ENCODE peak calls at places on chromosomes 5 and 9, in six cellular contexts. G is suprapubic skin, Y is mesendoderm, R is adrenal gland, H is endothelial cell of umbilical vein, W is SJSA1. O is an unnamed sample. For H3K36me3, the result is how much of the 10 kb centered on the place peaks cover.

GRCh38 chr5:173567548-173567947 is 48.9 kb downstream of the BOD1 start:
- DNase-seq in H (no peak), Y (no peak), W (peak), R (no peak), G (no peak), O (no peak)

GRCh38 chr5:132760601-132761317 is 13.5 kb downstream of the CCNI2 start:
- DNase-seq in H (no peak), R (no peak), W (no peak), G (no peak), Y (no peak), O (no peak)

GRCh38 chr5:106397700-106398099 is 1273.0 kb downstream of the EFNA5 start:
- DNase-seq in G (no peak), Y (peak), W (peak), H (peak), R (no peak), O (no peak)

GRCh38 chr9:6356441-6356840 is 28.3 kb downstream of the TPD52L3 start:
- DNase-seq in R (no peak), Y (no peak), W (no peak), H (no peak), G (no peak), O (no peak)

GRCh38 chr5:58764199-58764598 is 181.3 kb downstream of the RAB3C start:
- DNase-seq in Y (no peak), R (no peak), W (no peak), G (no peak), H (no peak), O (no peak)

GRCh38 chr9:70195456-70195855 is 63.3 kb upstream of the SMC5 start:
- DNase-seq in H (no peak), G (no peak), W (no peak), Y (no peak), R (no peak), O (no peak)

GRCh38 chr5:95959051-95959963 is 2.3 kb downstream of the ELL2 start:
- DNase-seq in H (peak), R (no peak), G (no peak), W (peak), Y (no peak), O (peak)

GRCh38 chr9:32926901-32927300 is 74.5 kb downstream of the APTX start:
- DNase-seq in W (no peak), R (peak), G (no peak), H (peak), Y (no peak), O (no peak)

GRCh38 chr9:106339882-106340281 is 523.1 kb upstream of the ZNF462 start:
- DNase-seq in G (no peak), H (no peak), R (no peak), Y (no peak), W (no peak), O (no peak)

GRCh38 chr5:11904270-11904906 is at the start of gene CTNND2:
- DNase-seq in G (no peak), W (no peak), Y (peak), H (peak), R (no peak), O (no peak)

GRCh38 chr9:127858041-127858512 is 3.6 kb upstream of the ENG start:
- DNase-seq in G (peak), R (peak), Y (no peak), W (peak), H (peak), O (peak)

GRCh38 chr5:126594676-126595485 is at the start of gene ALDH7A1:
- DNase-seq in G (peak), R (peak), W (peak), H (peak), Y (peak), O (peak)

GRCh38 chr5:117889592-117889991 is 1098.8 kb downstream of the DTWD2 start:
- DNase-seq in R (no peak), W (no peak), G (no peak), Y (no peak), H (no peak), O (no peak)

GRCh38 chr9:89677696-89678393 is 73.0 kb downstream of the GADD45G start:
- DNase-seq in R (no peak), G (no peak), Y (no peak), H (no peak), W (no peak), O (no peak)

GRCh38 chr9:27181381-27181780 is 72.4 kb downstream of the TEK start:
- DNase-seq in G (no peak), H (peak), W (peak), R (no peak), Y (no peak), O (no peak)

GRCh38 chr9:133340256-133340655 is 4.3 kb upstream of the SURF6 start:
- DNase-seq in R (no peak), W (no peak), Y (no peak), H (no peak), G (no peak), O (no peak)

GRCh38 chr5:86917117-86917579 is 299.4 kb downstream of the COX7C start:
- DNase-seq in Y (peak), G (no peak), H (peak), R (peak), W (peak), O (no peak)

GRCh38 chr9:132645306-132645705 is 24.5 kb downstream of the DDX31 start:
- DNase-seq in H (no peak), G (no peak), R (no peak), W (no peak), Y (no peak), O (no peak)

GRCh38 chr5:141732417-141732816 is 50.4 kb upstream of the ARAP3 start:
- DNase-seq in R (no peak), G (peak), Y (no peak), W (no peak), H (no peak), O (no peak)

GRCh38 chr5:127909821-127910220 is 173.7 kb upstream of the SLC12A2 start:
- DNase-seq in W (no peak), R (no peak), Y (no peak), H (peak), G (no peak), O (no peak)

GRCh38 chr9:89234186-89234585 is 55.6 kb upstream of the SHC3 start:
- DNase-seq in G (no peak), H (no peak), W (no peak), Y (no peak), R (no peak), O (no peak)

GRCh38 chr9:137298401-137298982 is 3.6 kb downstream of the NRARP start:
- DNase-seq in G (peak), H (peak), W (no peak), Y (no peak), R (peak), O (peak)

GRCh38 chr5:154072782-154073171 is 34.0 kb downstream of the MFAP3 start:
- DNase-seq in Y (no peak), H (no peak), W (no peak), G (no peak), R (no peak), O (peak)

GRCh38 chr5:39117401-39117800 is 43.2 kb upstream of the RICTOR start:
- DNase-seq in Y (no peak), G (no peak), H (peak), W (no peak), R (no peak), O (no peak)

DNA sequence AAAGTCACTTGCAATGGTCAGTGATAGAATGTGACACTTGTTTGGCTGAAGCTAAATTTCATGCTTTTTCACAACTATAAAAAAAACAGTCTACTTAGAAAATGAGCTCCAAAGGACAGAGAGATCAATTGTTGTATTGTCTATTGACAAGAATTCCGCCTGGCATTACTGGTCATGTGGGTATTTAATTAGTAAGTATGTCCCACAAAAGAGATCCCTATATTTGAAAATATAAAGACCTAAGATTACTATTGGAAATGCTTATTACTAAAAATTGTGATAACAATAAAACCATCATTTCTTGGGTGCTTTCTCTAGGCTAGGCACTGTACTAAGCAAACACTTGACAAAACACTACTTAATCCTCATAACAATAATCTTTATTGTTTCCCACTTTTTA is 745.2 kb upstream of the C9orf72 start:
- DNase-seq in Y (no peak), G (no peak), W (no peak), R (no peak), H (no peak), O (no peak)
- H3K36me3 ChIP-seq in Y (under half), G (under half), W (under half), R (under half), H (under half), O (under half)

GRCh38 chr9:108580021-108580439 is 275.8 kb downstream of the ACTL7B start:
- DNase-seq in Y (no peak), R (peak), H (no peak), G (peak), W (no peak), O (no peak)
- H3K27ac ChIP-seq in Y (no peak), R (no peak), H (no peak), G (peak), W (no peak), O (no peak)

GRCh38 chr5:1087428-1087827 is 24.4 kb downstream of the SLC12A7 start:
- DNase-seq in Y (no peak), G (no peak), H (no peak), W (no peak), R (no peak), O (no peak)

GRCh38 chr5:1086871-1087270 is 25.0 kb downstream of the SLC12A7 start:
- DNase-seq in Y (no peak), G (no peak), W (no peak), H (no peak), R (no peak), O (no peak)

GRCh38 chr5:1088726-1089125 is 23.1 kb downstream of the SLC12A7 start:
- DNase-seq in R (no peak), Y (no peak), H (no peak), W (no peak), G (no peak), O (no peak)

GRCh38 chr5:1089621-1090040 is 22.2 kb downstream of the SLC12A7 start:
- DNase-seq in W (no peak), Y (no peak), R (peak), G (no peak), H (no peak), O (peak)

DNA sequence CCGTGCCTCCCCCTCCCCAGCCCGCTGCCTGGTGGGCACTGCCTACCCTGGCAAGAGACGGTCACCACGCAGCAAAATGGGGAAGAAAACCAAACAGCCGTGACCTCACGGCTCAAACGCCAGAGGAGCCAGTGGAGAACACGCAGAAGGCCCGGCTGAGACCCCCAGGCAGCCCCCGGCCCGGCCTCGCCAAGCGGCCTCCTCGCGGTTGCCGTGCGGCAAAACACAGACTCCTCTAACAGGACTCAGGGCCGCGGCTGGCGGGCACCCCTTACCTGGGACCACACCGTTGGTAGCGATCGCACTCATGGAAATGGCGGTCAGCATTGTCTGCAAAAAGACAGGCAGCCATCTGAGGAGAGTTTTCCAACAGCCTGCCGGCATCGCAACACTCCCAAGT is 23.8 kb downstream of the SLC12A7 start:
- DNase-seq in H (no peak), G (no peak), W (no peak), R (no peak), Y (no peak), O (no peak)
- H3K36me3 ChIP-seq in H (under half), G (half or more), W (under half), R (under half), Y (under half), O (under half)

GRCh38 chr5:151258771-151259170 is 5.8 kb downstream of the GM2A start:
- DNase-seq in H (no peak), Y (no peak), R (no peak), W (no peak), G (peak), O (no peak)

GRCh38 chr5:151259931-151260330 is 6.9 kb downstream of the GM2A start:
- DNase-seq in R (no peak), H (no peak), Y (no peak), G (no peak), W (no peak), O (no peak)

GRCh38 chr5:151255621-151256286 is 2.8 kb downstream of the GM2A start:
- DNase-seq in G (peak), R (peak), Y (no peak), W (no peak), H (no peak), O (no peak)

GRCh38 chr5:151254533-151254932 is 1.5 kb downstream of the GM2A start:
- DNase-seq in W (no peak), R (no peak), H (no peak), G (no peak), Y (no peak), O (no peak)

GRCh38 chr5:151257731-151258715 is 5.0 kb downstream of the GM2A start:
- DNase-seq in Y (peak), R (peak), G (peak), H (no peak), W (no peak), O (no peak)
- H3K27ac ChIP-seq in Y (peak), R (no peak), G (peak), H (no peak), W (no peak), O (no peak)

GRCh38 chr9:36074055-36074454 is 37.3 kb downstream of the RECK start:
- DNase-seq in W (no peak), R (no peak), Y (no peak), H (no peak), G (no peak), O (peak)
- H3K36me3 ChIP-seq in W (under half), R (under half), Y (under half), H (under half), G (under half), O (under half)

GRCh38 chr5:37839441-37840035 is 303 bp downstream of the GDNF start:
- DNase-seq in W (peak), Y (peak), H (peak), R (peak), G (peak), O (no peak)
- H3K27ac ChIP-seq in W (peak), Y (no peak), H (no peak), R (no peak), G (no peak), O (no peak)